ENCODE peak calls at places on chromosomes 2 and 18, in six cellular contexts. One of them, this sample, is unnamed.

GRCh38 chr2:36356990-36357505 is 1.5 kb downstream of the CRIM1 start:
- DNase-seq in CD4-positive, alpha-beta memory T cell: no peak
- DNase-seq in C1 segment of cervical spinal cord: no peak
- DNase-seq in activated T-cell treated with anti-CD3 and anti-CD28 coated beads for 1 hour: no peak
- DNase-seq in activated naive CD8-positive, alpha-beta T cell treated with anti-CD3 and anti-CD28 coated beads for 36 hours: peak
- DNase-seq in retina: peak
- DNase-seq in this sample: no peak

GRCh38 chr2:141493936-141494335 is 636.9 kb downstream of the LRP1B start:
- DNase-seq in CD4-positive, alpha-beta memory T cell: no peak
- DNase-seq in C1 segment of cervical spinal cord: no peak
- DNase-seq in activated T-cell treated with anti-CD3 and anti-CD28 coated beads for 1 hour: no peak
- DNase-seq in activated naive CD8-positive, alpha-beta T cell treated with anti-CD3 and anti-CD28 coated beads for 36 hours: no peak
- DNase-seq in retina: no peak
- DNase-seq in this sample: no peak

GRCh38 chr2:171553858-171554257 is 31.6 kb downstream of the CYBRD1 start:
- DNase-seq in CD4-positive, alpha-beta memory T cell: no peak
- DNase-seq in C1 segment of cervical spinal cord: no peak
- DNase-seq in activated T-cell treated with anti-CD3 and anti-CD28 coated beads for 1 hour: no peak
- DNase-seq in activated naive CD8-positive, alpha-beta T cell treated with anti-CD3 and anti-CD28 coated beads for 36 hours: no peak
- DNase-seq in retina: no peak
- DNase-seq in this sample: no peak

GRCh38 chr18:2680216-2680792 is 24.8 kb downstream of the SMCHD1 start:
- DNase-seq in CD4-positive, alpha-beta memory T cell: no peak
- DNase-seq in C1 segment of cervical spinal cord: no peak
- DNase-seq in activated T-cell treated with anti-CD3 and anti-CD28 coated beads for 1 hour: no peak
- DNase-seq in activated naive CD8-positive, alpha-beta T cell treated with anti-CD3 and anti-CD28 coated beads for 36 hours: no peak
- DNase-seq in retina: no peak
- DNase-seq in this sample: no peak

GRCh38 chr2:187989925-187990623 is 301.6 kb upstream of the GULP1 start:
- DNase-seq in CD4-positive, alpha-beta memory T cell: no peak
- DNase-seq in C1 segment of cervical spinal cord: no peak
- DNase-seq in activated T-cell treated with anti-CD3 and anti-CD28 coated beads for 1 hour: no peak
- DNase-seq in activated naive CD8-positive, alpha-beta T cell treated with anti-CD3 and anti-CD28 coated beads for 36 hours: no peak
- DNase-seq in retina: no peak
- DNase-seq in this sample: no peak

GRCh38 chr2:75416420-75417342 is 144.1 kb downstream of the EVA1A start:
- DNase-seq in CD4-positive, alpha-beta memory T cell: no peak
- DNase-seq in C1 segment of cervical spinal cord: no peak
- DNase-seq in activated T-cell treated with anti-CD3 and anti-CD28 coated beads for 1 hour: no peak
- DNase-seq in activated naive CD8-positive, alpha-beta T cell treated with anti-CD3 and anti-CD28 coated beads for 36 hours: no peak
- DNase-seq in retina: no peak
- DNase-seq in this sample: no peak

GRCh38 chr2:240792658-240793312 is 27.2 kb downstream of the KIF1A start:
- DNase-seq in CD4-positive, alpha-beta memory T cell: no peak
- DNase-seq in C1 segment of cervical spinal cord: no peak
- DNase-seq in activated T-cell treated with anti-CD3 and anti-CD28 coated beads for 1 hour: no peak
- DNase-seq in activated naive CD8-positive, alpha-beta T cell treated with anti-CD3 and anti-CD28 coated beads for 36 hours: no peak
- DNase-seq in retina: peak
- DNase-seq in this sample: no peak

GRCh38 chr2:204135752-204136151 is 199.2 kb downstream of the ICOS start:
- DNase-seq in CD4-positive, alpha-beta memory T cell: no peak
- DNase-seq in C1 segment of cervical spinal cord: no peak
- DNase-seq in activated T-cell treated with anti-CD3 and anti-CD28 coated beads for 1 hour: no peak
- DNase-seq in activated naive CD8-positive, alpha-beta T cell treated with anti-CD3 and anti-CD28 coated beads for 36 hours: no peak
- DNase-seq in retina: no peak
- DNase-seq in this sample: no peak

GRCh38 chr2:175630319-175631246 is 371.5 kb downstream of the LNPK start:
- DNase-seq in CD4-positive, alpha-beta memory T cell: no peak
- DNase-seq in C1 segment of cervical spinal cord: no peak
- DNase-seq in activated T-cell treated with anti-CD3 and anti-CD28 coated beads for 1 hour: no peak
- DNase-seq in activated naive CD8-positive, alpha-beta T cell treated with anti-CD3 and anti-CD28 coated beads for 36 hours: no peak
- DNase-seq in retina: peak
- DNase-seq in this sample: no peak